ENCODE peak calls at places on chromosomes 5 and 9, in ten cellular contexts. Z, V, U, K, F, Q, D, S, W and X are unnamed samples.

GRCh38 chr5:37723147-37723961 is 116.5 kb downstream of the GDNF start:
- DNase-seq in F (no peak), V (peak; percentile 30), D (no peak), U (no peak), W (no peak), Z (no peak), K (no peak), Q (no peak), S (no peak), X (no peak)

GRCh38 chr9:4147476-4148214 is 152.2 kb downstream of the GLIS3 start:
- DNase-seq in S (no peak), Z (no peak), D (no peak), V (no peak), F (no peak), K (no peak), W (no peak), Q (no peak), U (peak; percentile 42), X (no peak)

GRCh38 chr5:67983251-67983941 is 232.2 kb upstream of the PIK3R1 start:
- DNase-seq in W (no peak), D (peak; percentile 18), Z (no peak), K (peak; percentile 12), V (no peak), Q (no peak), U (no peak), F (no peak), S (no peak), X (no peak)

GRCh38 chr9:92564479-92564878 is 28.7 kb upstream of the ECM2 start:
- DNase-seq in K (no peak), D (peak; percentile 32), W (no peak), U (no peak), F (no peak), V (no peak), Z (no peak), S (no peak), Q (no peak), X (no peak)

GRCh38 chr5:80713640-80714039 is 58.9 kb upstream of the DHFR start:
- DNase-seq in D (no peak), S (no peak), Q (no peak), F (no peak), Z (no peak), U (no peak), V (no peak), W (no peak), K (no peak), X (no peak)

GRCh38 chr5:125492977-125493376 is 746.5 kb upstream of the ZNF608 start:
- DNase-seq in F (no peak), S (no peak), W (no peak), Z (no peak), V (no peak), K (no peak), Q (no peak), U (no peak), D (no peak), X (no peak)

GRCh38 chr9:69380301-69380700 is 55.3 kb downstream of the ENTREP1 start:
- DNase-seq in U (no peak), D (no peak), S (no peak), Q (no peak), Z (no peak), W (no peak), K (no peak), F (no peak), V (no peak), X (no peak)

GRCh38 chr5:143920772-143921171 is 108.8 kb downstream of the HMHB1 start:
- DNase-seq in F (no peak), S (no peak), W (no peak), Z (no peak), U (no peak), D (no peak), K (no peak), V (no peak), Q (no peak), X (no peak)

GRCh38 chr9:91716815-91717214 is 233.2 kb downstream of the ROR2 start:
- DNase-seq in U (no peak), W (no peak), F (no peak), V (no peak), Z (no peak), K (no peak), S (no peak), D (no peak), Q (no peak), X (no peak)

GRCh38 chr9:15277400-15278137 is 29.4 kb downstream of the TTC39B start:
- DNase-seq in W (no peak), K (no peak), Z (no peak), V (peak; percentile 33), Q (no peak), D (no peak), F (no peak), S (no peak), U (no peak), X (no peak)

GRCh38 chr9:130117816-130118632 is 54.2 kb upstream of the NCS1 start:
- DNase-seq in S (no peak), W (no peak), F (no peak), Q (no peak), K (no peak), D (no peak), V (no peak), U (no peak), Z (peak; percentile 12), X (no peak)

GRCh38 chr5:122458278-122458872 is 146.3 kb downstream of the SNCAIP start:
- DNase-seq in V (peak; percentile 38), S (no peak), Q (no peak), U (no peak), Z (no peak), F (no peak), D (no peak), K (no peak), W (no peak), X (peak; percentile 7)

GRCh38 chr9:81266086-81266485 is 423.3 kb downstream of the TLE1 start:
- DNase-seq in D (no peak), Z (no peak), K (no peak), W (no peak), F (no peak), S (no peak), Q (no peak), U (no peak), V (no peak), X (no peak)

GRCh38 chr5:86500947-86501346 is 116.8 kb upstream of the COX7C start:
- DNase-seq in V (no peak), K (no peak), W (no peak), D (no peak), S (no peak), Z (no peak), U (no peak), F (no peak), Q (no peak), X (no peak)

GRCh38 chr9:93451762-93452709 is 551 bp downstream of the FAM120A start:
- DNase-seq in D (no peak), F (peak; percentile 9), Z (peak; percentile 81), Q (peak; percentile 26), K (no peak), W (peak; percentile 10), S (peak; percentile 81), U (peak; percentile 37), V (peak; percentile 67), X (peak; percentile 32)

GRCh38 chr5:177334155-177334551 is 17.3 kb downstream of the LMAN2 start:
- DNase-seq in W (no peak), K (no peak), D (no peak), F (no peak), S (no peak), Z (peak; percentile 19), U (no peak), V (no peak), Q (no peak), X (no peak)

GRCh38 chr9:2343756-2344155 is 277.8 kb upstream of the VLDLR start:
- DNase-seq in D (no peak), W (no peak), Q (no peak), Z (no peak), S (no peak), V (no peak), F (no peak), U (no peak), K (no peak), X (no peak)

GRCh38 chr5:149188383-149188782 is 47.1 kb downstream of the ABLIM3 start:
- DNase-seq in K (no peak), V (no peak), U (no peak), D (no peak), W (no peak), F (no peak), Z (no peak), Q (no peak), S (no peak), X (no peak)

GRCh38 chr9:94156549-94157407 is 72.5 kb downstream of the PTPDC1 start:
- DNase-seq in Z (no peak), W (no peak), U (peak; percentile 85), F (no peak), S (peak; percentile 76), D (no peak), K (no peak), Q (no peak), V (no peak), X (no peak)

GRCh38 chr9:32572900-32573523 is at the start of gene NDUFB6:
- DNase-seq in S (peak; percentile 98), D (peak; percentile 70), U (peak; percentile 95), V (peak; percentile 97), Q (peak; percentile 93), W (peak; percentile 98), F (peak; percentile 93), K (peak; percentile 80), Z (peak; percentile 96), X (peak; percentile 69)

GRCh38 chr5:143652104-143652700 is 159.8 kb upstream of the HMHB1 start:
- DNase-seq in F (no peak), W (no peak), U (no peak), Z (no peak), S (no peak), Q (no peak), V (peak; percentile 21), D (no peak), K (no peak), X (no peak)

GRCh38 chr9:36218411-36218901 is 27.7 kb downstream of the CLTA start:
- DNase-seq in Z (no peak), W (no peak), V (no peak), U (peak; percentile 30), K (no peak), S (no peak), Q (no peak), F (peak; percentile 15), D (no peak), X (no peak)

GRCh38 chr5:72556351-72557146 is 49.3 kb upstream of the ZNF366 start:
- DNase-seq in F (peak; percentile 14), Z (peak; percentile 61), V (peak; percentile 83), S (peak; percentile 87), D (no peak), K (no peak), W (no peak), U (peak; percentile 27), Q (no peak), X (peak; percentile 53)

GRCh38 chr5:104186100-104186499 is 623.5 kb upstream of the NUDT12 start:
- DNase-seq in K (no peak), W (no peak), D (no peak), S (peak; percentile 75), F (no peak), Z (no peak), Q (no peak), U (no peak), V (no peak), X (no peak)

GRCh38 chr9:109143881-109144562 is 23.0 kb downstream of the FRRS1L start:
- DNase-seq in V (peak; percentile 80), W (no peak), U (no peak), Z (no peak), F (no peak), Q (no peak), D (no peak), S (no peak), K (peak; percentile 13), X (peak; percentile 40)

GRCh38 chr9:33135086-33135958 is 31.8 kb downstream of the B4GALT1 start:
- DNase-seq in W (no peak), U (no peak), S (no peak), Q (no peak), V (no peak), F (no peak), Z (no peak), K (no peak), D (no peak), X (no peak)

GRCh38 chr5:33072700-33073099 is 361.6 kb downstream of the NPR3 start:
- DNase-seq in D (no peak), Q (no peak), U (no peak), K (no peak), S (no peak), Z (no peak), W (no peak), F (no peak), V (no peak), X (no peak)

GRCh38 chr9:93908591-93909241 is 46.4 kb downstream of the BARX1 start:
- DNase-seq in K (no peak), S (peak; percentile 37), Z (peak; percentile 34), U (no peak), F (no peak), D (no peak), W (no peak), Q (no peak), V (no peak), X (no peak)